ENCODE peak calls at places on chromosome 13, in six cellular contexts. One of them, this sample, is unnamed.
A peak's percentile ranks its signal among the peaks of the same experiment; 100 is the strongest.

GRCh38 chr13:71618154-71618553 is 248.8 kb downstream of the DACH1 start:
- DNase-seq in HS-5: no peak
- DNase-seq in iris pigment epithelial cell: peak; percentile 66
- DNase-seq in activated T-cell treated with anti-CD3 and anti-CD28 coated beads, Interleukin-2, amount 50 U/mL, for 72 hours: no peak
- DNase-seq in stromal cell of bone marrow: no peak
- DNase-seq in naive thymus-derived CD4-positive, alpha-beta T cell: no peak
- DNase-seq in this sample: no peak

GRCh38 chr13:109074853-109075252 is 445.4 kb downstream of the MYO16 start:
- DNase-seq in HS-5: no peak
- DNase-seq in iris pigment epithelial cell: no peak
- DNase-seq in activated T-cell treated with anti-CD3 and anti-CD28 coated beads, Interleukin-2, amount 50 U/mL, for 72 hours: no peak
- DNase-seq in stromal cell of bone marrow: no peak
- DNase-seq in naive thymus-derived CD4-positive, alpha-beta T cell: no peak
- DNase-seq in this sample: no peak

GRCh38 chr13:77853701-77854100 is 64.9 kb downstream of the EDNRB start:
- DNase-seq in HS-5: no peak
- DNase-seq in iris pigment epithelial cell: no peak
- DNase-seq in activated T-cell treated with anti-CD3 and anti-CD28 coated beads, Interleukin-2, amount 50 U/mL, for 72 hours: no peak
- DNase-seq in stromal cell of bone marrow: no peak
- DNase-seq in naive thymus-derived CD4-positive, alpha-beta T cell: no peak
- DNase-seq in this sample: no peak

GRCh38 chr13:112132619-112133018 is 65.7 kb downstream of the SOX1 start:
- DNase-seq in HS-5: no peak
- DNase-seq in iris pigment epithelial cell: no peak
- DNase-seq in activated T-cell treated with anti-CD3 and anti-CD28 coated beads, Interleukin-2, amount 50 U/mL, for 72 hours: no peak
- DNase-seq in stromal cell of bone marrow: no peak
- DNase-seq in naive thymus-derived CD4-positive, alpha-beta T cell: no peak
- DNase-seq in this sample: no peak

GRCh38 chr13:98447881-98448641 is 128.8 kb downstream of the STK24 start:
- DNase-seq in HS-5: no peak
- DNase-seq in iris pigment epithelial cell: no peak
- DNase-seq in activated T-cell treated with anti-CD3 and anti-CD28 coated beads, Interleukin-2, amount 50 U/mL, for 72 hours: no peak
- DNase-seq in stromal cell of bone marrow: no peak
- DNase-seq in naive thymus-derived CD4-positive, alpha-beta T cell: no peak
- DNase-seq in this sample: peak; percentile 31

GRCh38 chr13:40878321-40878720 is 88.9 kb downstream of the SLC25A15 start:
- DNase-seq in HS-5: no peak
- DNase-seq in iris pigment epithelial cell: peak; percentile 57
- DNase-seq in activated T-cell treated with anti-CD3 and anti-CD28 coated beads, Interleukin-2, amount 50 U/mL, for 72 hours: no peak
- DNase-seq in stromal cell of bone marrow: no peak
- DNase-seq in naive thymus-derived CD4-positive, alpha-beta T cell: no peak
- DNase-seq in this sample: no peak

GRCh38 chr13:109235901-109236300 is 550.5 kb downstream of the IRS2 start:
- DNase-seq in HS-5: no peak
- DNase-seq in iris pigment epithelial cell: no peak
- DNase-seq in activated T-cell treated with anti-CD3 and anti-CD28 coated beads, Interleukin-2, amount 50 U/mL, for 72 hours: no peak
- DNase-seq in stromal cell of bone marrow: no peak
- DNase-seq in naive thymus-derived CD4-positive, alpha-beta T cell: no peak
- DNase-seq in this sample: no peak

GRCh38 chr13:73244486-73244885 is 185.7 kb downstream of the KLF5 start:
- DNase-seq in HS-5: no peak
- DNase-seq in iris pigment epithelial cell: no peak
- DNase-seq in activated T-cell treated with anti-CD3 and anti-CD28 coated beads, Interleukin-2, amount 50 U/mL, for 72 hours: no peak
- DNase-seq in stromal cell of bone marrow: no peak
- DNase-seq in naive thymus-derived CD4-positive, alpha-beta T cell: no peak
- DNase-seq in this sample: no peak

GRCh38 chr13:97932006-97932405 is 21.5 kb upstream of the IPO5 start:
- DNase-seq in HS-5: no peak
- DNase-seq in iris pigment epithelial cell: no peak
- DNase-seq in activated T-cell treated with anti-CD3 and anti-CD28 coated beads, Interleukin-2, amount 50 U/mL, for 72 hours: no peak
- DNase-seq in stromal cell of bone marrow: no peak
- DNase-seq in naive thymus-derived CD4-positive, alpha-beta T cell: no peak
- DNase-seq in this sample: no peak

GRCh38 chr13:94192576-94192975 is 286.9 kb downstream of the DCT start:
- DNase-seq in HS-5: no peak
- DNase-seq in iris pigment epithelial cell: peak; percentile 53
- DNase-seq in activated T-cell treated with anti-CD3 and anti-CD28 coated beads, Interleukin-2, amount 50 U/mL, for 72 hours: peak; percentile 6
- DNase-seq in stromal cell of bone marrow: no peak
- DNase-seq in naive thymus-derived CD4-positive, alpha-beta T cell: no peak
- DNase-seq in this sample: peak; percentile 47

GRCh38 chr13:26679945-26680516 is 80.6 kb downstream of the GPR12 start:
- DNase-seq in HS-5: no peak
- DNase-seq in iris pigment epithelial cell: peak; percentile 76
- DNase-seq in activated T-cell treated with anti-CD3 and anti-CD28 coated beads, Interleukin-2, amount 50 U/mL, for 72 hours: no peak
- DNase-seq in stromal cell of bone marrow: peak; percentile 41
- DNase-seq in naive thymus-derived CD4-positive, alpha-beta T cell: no peak
- DNase-seq in this sample: no peak

GRCh38 chr13:42895781-42896180 is 96.3 kb downstream of the EPSTI1 start:
- DNase-seq in HS-5: no peak
- DNase-seq in iris pigment epithelial cell: no peak
- DNase-seq in activated T-cell treated with anti-CD3 and anti-CD28 coated beads, Interleukin-2, amount 50 U/mL, for 72 hours: no peak
- DNase-seq in stromal cell of bone marrow: no peak
- DNase-seq in naive thymus-derived CD4-positive, alpha-beta T cell: no peak
- DNase-seq in this sample: peak; percentile 30

GRCh38 chr13:75946746-75947397 is 310.7 kb downstream of the LMO7 start:
- DNase-seq in HS-5: no peak
- DNase-seq in iris pigment epithelial cell: no peak
- DNase-seq in activated T-cell treated with anti-CD3 and anti-CD28 coated beads, Interleukin-2, amount 50 U/mL, for 72 hours: no peak
- DNase-seq in stromal cell of bone marrow: no peak
- DNase-seq in naive thymus-derived CD4-positive, alpha-beta T cell: no peak
- DNase-seq in this sample: no peak

GRCh38 chr13:26628706-26629105 is 71.2 kb downstream of the WASF3 start:
- DNase-seq in HS-5: no peak
- DNase-seq in iris pigment epithelial cell: peak; percentile 53
- DNase-seq in activated T-cell treated with anti-CD3 and anti-CD28 coated beads, Interleukin-2, amount 50 U/mL, for 72 hours: no peak
- DNase-seq in stromal cell of bone marrow: peak; percentile 29
- DNase-seq in naive thymus-derived CD4-positive, alpha-beta T cell: no peak
- DNase-seq in this sample: peak; percentile 40

GRCh38 chr13:22311734-22312404 is 641.0 kb downstream of the FGF9 start:
- DNase-seq in HS-5: no peak
- DNase-seq in iris pigment epithelial cell: no peak
- DNase-seq in activated T-cell treated with anti-CD3 and anti-CD28 coated beads, Interleukin-2, amount 50 U/mL, for 72 hours: no peak
- DNase-seq in stromal cell of bone marrow: no peak
- DNase-seq in naive thymus-derived CD4-positive, alpha-beta T cell: no peak
- DNase-seq in this sample: no peak

GRCh38 chr13:94351292-94352000 is 128.0 kb downstream of the DCT start:
- DNase-seq in HS-5: peak; percentile 46
- DNase-seq in iris pigment epithelial cell: peak; percentile 79
- DNase-seq in activated T-cell treated with anti-CD3 and anti-CD28 coated beads, Interleukin-2, amount 50 U/mL, for 72 hours: peak; percentile 36
- DNase-seq in stromal cell of bone marrow: peak; percentile 60
- DNase-seq in naive thymus-derived CD4-positive, alpha-beta T cell: no peak
- DNase-seq in this sample: peak; percentile 75

GRCh38 chr13:19766637-19767036 is 16.1 kb downstream of the PSPC1 start:
- DNase-seq in HS-5: no peak
- DNase-seq in iris pigment epithelial cell: no peak
- DNase-seq in activated T-cell treated with anti-CD3 and anti-CD28 coated beads, Interleukin-2, amount 50 U/mL, for 72 hours: no peak
- DNase-seq in stromal cell of bone marrow: no peak
- DNase-seq in naive thymus-derived CD4-positive, alpha-beta T cell: no peak
- DNase-seq in this sample: no peak

GRCh38 chr13:109666656-109667448 is 119.5 kb downstream of the IRS2 start:
- DNase-seq in HS-5: no peak
- DNase-seq in iris pigment epithelial cell: peak; percentile 77
- DNase-seq in activated T-cell treated with anti-CD3 and anti-CD28 coated beads, Interleukin-2, amount 50 U/mL, for 72 hours: no peak
- DNase-seq in stromal cell of bone marrow: no peak
- DNase-seq in naive thymus-derived CD4-positive, alpha-beta T cell: no peak
- DNase-seq in this sample: peak; percentile 34

GRCh38 chr13:75550159-75550567 is 572 bp downstream of the UCHL3 start:
- DNase-seq in HS-5: peak; percentile 32
- DNase-seq in iris pigment epithelial cell: peak; percentile 93
- DNase-seq in activated T-cell treated with anti-CD3 and anti-CD28 coated beads, Interleukin-2, amount 50 U/mL, for 72 hours: peak; percentile 41
- DNase-seq in stromal cell of bone marrow: peak; percentile 41
- DNase-seq in naive thymus-derived CD4-positive, alpha-beta T cell: no peak
- DNase-seq in this sample: peak; percentile 72

GRCh38 chr13:101511766-101512165 is 59.3 kb downstream of the ITGBL1 start:
- DNase-seq in HS-5: no peak
- DNase-seq in iris pigment epithelial cell: peak; percentile 64
- DNase-seq in activated T-cell treated with anti-CD3 and anti-CD28 coated beads, Interleukin-2, amount 50 U/mL, for 72 hours: no peak
- DNase-seq in stromal cell of bone marrow: no peak
- DNase-seq in naive thymus-derived CD4-positive, alpha-beta T cell: no peak
- DNase-seq in this sample: no peak

GRCh38 chr13:88526186-88526852 is 855.1 kb downstream of the SLITRK5 start:
- DNase-seq in HS-5: no peak
- DNase-seq in iris pigment epithelial cell: no peak
- DNase-seq in activated T-cell treated with anti-CD3 and anti-CD28 coated beads, Interleukin-2, amount 50 U/mL, for 72 hours: no peak
- DNase-seq in stromal cell of bone marrow: no peak
- DNase-seq in naive thymus-derived CD4-positive, alpha-beta T cell: no peak
- DNase-seq in this sample: no peak

GRCh38 chr13:23743269-23743668 is 145.9 kb downstream of the MIPEP start:
- DNase-seq in HS-5: no peak
- DNase-seq in iris pigment epithelial cell: no peak
- DNase-seq in activated T-cell treated with anti-CD3 and anti-CD28 coated beads, Interleukin-2, amount 50 U/mL, for 72 hours: peak; percentile 14
- DNase-seq in stromal cell of bone marrow: no peak
- DNase-seq in naive thymus-derived CD4-positive, alpha-beta T cell: peak; percentile 62
- DNase-seq in this sample: no peak

GRCh38 chr13:27406178-27406939 is 18.1 kb upstream of the GTF3A start:
- DNase-seq in HS-5: no peak
- DNase-seq in iris pigment epithelial cell: peak; percentile 53
- DNase-seq in activated T-cell treated with anti-CD3 and anti-CD28 coated beads, Interleukin-2, amount 50 U/mL, for 72 hours: peak; percentile 31
- DNase-seq in stromal cell of bone marrow: no peak
- DNase-seq in naive thymus-derived CD4-positive, alpha-beta T cell: peak; percentile 57
- DNase-seq in this sample: peak; percentile 61

This sample was measured in cardiac fibroblast.